ENCODE peak calls at places on chromosomes 6 and 20, in five cellular contexts. G is H9, P is MM.1S, X is HCT116, A is endodermal cell. C is an unnamed sample.

GRCh38 chr20:64203037-64203777 is 39.0 kb downstream of the MYT1 start:
- DNase-seq in G (no peak), P (no peak), X (no peak), A (no peak), C (no peak)

GRCh38 chr6:13711384-13711725 is 280 bp downstream of the RANBP9 start:
- DNase-seq in G (peak; percentile 55), P (no peak), X (no peak), A (no peak), C (peak; percentile 39)

GRCh38 chr6:68593558-68593957 is 41.5 kb upstream of the ADGRB3 start:
- DNase-seq in G (no peak), P (no peak), X (no peak), A (no peak), C (no peak)

GRCh38 chr6:14441371-14441781 is 323.8 kb downstream of the CD83 start:
- DNase-seq in G (no peak), P (no peak), X (no peak), A (no peak), C (no peak)

GRCh38 chr6:132780770-132781371 is 17.6 kb downstream of the SLC18B1 start:
- DNase-seq in G (no peak), P (peak; percentile 26), X (no peak), A (peak; percentile 45), C (no peak)

GRCh38 chr6:42693725-42694323 is 28.6 kb downstream of the PRPH2 start:
- DNase-seq in G (no peak), P (no peak), X (no peak), A (no peak), C (no peak)

GRCh38 chr6:36131517-36132220 is 1.4 kb downstream of the MAPK13 start:
- DNase-seq in G (no peak), P (peak; percentile 86), X (no peak), A (no peak), C (peak; percentile 44)

GRCh38 chr20:16295534-16295933 is 277.7 kb downstream of the KIF16B start:
- DNase-seq in G (no peak), P (no peak), X (no peak), A (no peak), C (no peak)

GRCh38 chr20:32462900-32463641 is 104.9 kb downstream of the ASXL1 start:
- DNase-seq in G (no peak), P (no peak), X (no peak), A (no peak), C (no peak)

GRCh38 chr6:26161322-26161721 is 74.1 kb downstream of the HFE start:
- DNase-seq in G (no peak), P (no peak), X (no peak), A (no peak), C (no peak)

GRCh38 chr20:41030536-41031242 is 2.1 kb downstream of the TOP1 start:
- DNase-seq in G (no peak), P (no peak), X (no peak), A (no peak), C (peak; percentile 46)
- H3K9ac ChIP-seq in G (no peak overlapping the region), P (peak overlapping the region; percentile 96), X (peak overlapping the region; percentile 87), A (peak overlapping the region; percentile 98), C (peak overlapping the region; percentile 99)

DNA sequence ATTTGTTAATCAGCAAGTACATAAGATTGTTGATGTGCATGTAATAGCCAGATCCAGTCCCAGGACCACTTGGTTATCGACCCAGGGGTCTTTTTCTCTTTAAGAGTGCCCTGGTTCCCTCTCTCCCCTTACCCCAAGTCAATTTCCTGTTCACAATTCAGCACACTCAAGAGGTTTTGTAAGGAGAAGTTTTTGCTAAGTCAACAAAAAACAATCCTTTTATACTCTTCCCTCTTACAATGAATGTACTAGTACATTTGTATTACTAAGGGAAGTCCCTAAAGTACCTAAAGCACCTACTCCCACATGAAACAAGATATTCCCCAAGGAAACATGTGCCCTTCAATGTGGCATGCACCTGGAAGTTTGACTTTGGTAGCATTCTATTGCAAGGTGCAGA is 1.6 kb upstream of the NT5DC1 start:
- DNase-seq in G (no peak), P (no peak), X (no peak), A (no peak), C (no peak)
- H3K9me3 ChIP-seq in G (no peaks in the 10 kb centered on the region), P (no peaks in the 10 kb centered on the region), X (peaks cover 10% of the 10 kb centered on the region), A (peaks cover 28% of the 10 kb centered on the region), C (peaks cover 12% of the 10 kb centered on the region)

DNA sequence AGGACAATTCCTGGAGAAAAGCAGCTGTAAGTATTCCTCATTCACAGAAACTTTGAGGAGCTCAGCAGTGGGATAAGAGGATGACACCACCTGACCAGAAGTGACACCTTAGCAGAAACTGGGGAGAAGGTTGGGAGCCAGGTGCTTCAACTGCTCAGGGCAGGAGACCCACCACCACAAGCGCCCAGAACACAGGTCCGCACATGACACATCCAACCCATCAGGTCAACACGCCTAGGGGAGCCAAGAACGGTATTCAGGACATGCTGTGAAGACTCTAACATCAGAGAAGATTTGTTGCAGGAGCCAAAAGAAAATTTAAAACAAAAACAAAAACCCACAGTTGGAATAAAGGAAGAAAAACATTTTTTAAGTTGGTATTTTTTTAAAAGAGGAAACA is 50.5 kb downstream of the SLC23A2 start:
- DNase-seq in G (no peak), P (no peak), X (no peak), A (no peak), C (no peak)
- H3K9ac ChIP-seq in G (no peak overlapping the region), P (no peak overlapping the region), X (no peak overlapping the region), A (no peak overlapping the region), C (peak overlapping the region; percentile 50)

DNA sequence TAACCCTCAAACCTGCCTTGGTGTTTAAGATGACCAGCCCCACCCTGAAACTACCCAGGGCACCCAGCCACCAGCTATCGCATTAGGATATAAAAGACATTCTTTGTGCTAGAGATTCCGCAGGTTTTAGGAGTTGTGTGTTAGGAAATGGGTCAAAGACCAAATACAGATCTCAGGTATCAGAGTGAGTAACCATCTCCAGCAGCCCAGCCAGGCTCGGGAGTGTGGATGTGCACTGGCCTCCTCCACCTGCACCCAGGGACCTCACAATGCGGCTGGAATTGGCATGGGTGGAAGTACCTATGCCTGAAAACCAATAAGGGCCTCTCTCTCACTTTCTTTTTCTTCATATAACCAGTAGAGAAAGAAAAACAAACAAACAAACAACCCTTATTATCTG is 51.1 kb upstream of the CST7 start:
- DNase-seq in G (no peak), P (no peak), X (no peak), A (no peak), C (no peak)
- H3K9me3 ChIP-seq in G (peaks cover 25% of the 10 kb centered on the region), P (no peaks in the 10 kb centered on the region), X (no peaks in the 10 kb centered on the region), A (peaks cover 25% of the 10 kb centered on the region), C (peaks cover 3% of the 10 kb centered on the region)